ENCODE peak calls at places on chromosomes 13 and 19, in five cellular contexts. One of them, this sample, is unnamed.

GRCh38 chr13:48448963-48449614 is 36.2 kb upstream of the LPAR6 start:
- DNase-seq in CD8-positive, alpha-beta T cell: no peak
- DNase-seq in heart left ventricle: no peak
- DNase-seq in cardiac muscle cell: no peak
- DNase-seq in left lung: no peak
- DNase-seq in this sample: no peak

GRCh38 chr13:99314640-99315176 is 7.5 kb upstream of the GPR183 start:
- DNase-seq in CD8-positive, alpha-beta T cell: no peak
- DNase-seq in heart left ventricle: no peak
- DNase-seq in cardiac muscle cell: no peak
- DNase-seq in left lung: no peak
- DNase-seq in this sample: no peak

GRCh38 chr13:47117268-47117667 is 220.4 kb upstream of the HTR2A start:
- DNase-seq in CD8-positive, alpha-beta T cell: no peak
- DNase-seq in heart left ventricle: no peak
- DNase-seq in cardiac muscle cell: no peak
- DNase-seq in left lung: no peak
- DNase-seq in this sample: no peak

GRCh38 chr13:73596382-73596781 is 537.6 kb downstream of the KLF5 start:
- DNase-seq in CD8-positive, alpha-beta T cell: no peak
- DNase-seq in heart left ventricle: no peak
- DNase-seq in cardiac muscle cell: no peak
- DNase-seq in left lung: no peak
- DNase-seq in this sample: no peak

GRCh38 chr13:75485286-75486062 is 3.5 kb upstream of the TBC1D4 start:
- DNase-seq in CD8-positive, alpha-beta T cell: no peak
- DNase-seq in heart left ventricle: no peak
- DNase-seq in cardiac muscle cell: no peak
- DNase-seq in left lung: no peak
- DNase-seq in this sample: no peak

GRCh38 chr19:5804516-5805464 is at the start of gene NRTN:
- DNase-seq in CD8-positive, alpha-beta T cell: peak; percentile 66
- DNase-seq in heart left ventricle: no peak
- DNase-seq in cardiac muscle cell: peak; percentile 71
- DNase-seq in left lung: peak; percentile 78
- DNase-seq in this sample: no peak

GRCh38 chr13:34044660-34045080 is 226.7 kb downstream of the RFC3 start:
- DNase-seq in CD8-positive, alpha-beta T cell: no peak
- DNase-seq in heart left ventricle: no peak
- DNase-seq in cardiac muscle cell: no peak
- DNase-seq in left lung: no peak
- DNase-seq in this sample: no peak

GRCh38 chr19:49889687-49890348 is 6.9 kb downstream of the IL4I1 start:
- DNase-seq in CD8-positive, alpha-beta T cell: peak; percentile 83
- DNase-seq in heart left ventricle: peak; percentile 80
- DNase-seq in cardiac muscle cell: peak; percentile 77
- DNase-seq in left lung: peak; percentile 95
- DNase-seq in this sample: peak; percentile 76

GRCh38 chr13:83738407-83738806 is 143.9 kb downstream of the SLITRK1 start:
- DNase-seq in CD8-positive, alpha-beta T cell: no peak
- DNase-seq in heart left ventricle: no peak
- DNase-seq in cardiac muscle cell: no peak
- DNase-seq in left lung: no peak
- DNase-seq in this sample: no peak

GRCh38 chr13:46389985-46390384 is 2.9 kb upstream of the RUBCNL start:
- DNase-seq in CD8-positive, alpha-beta T cell: no peak
- DNase-seq in heart left ventricle: peak; percentile 41
- DNase-seq in cardiac muscle cell: no peak
- DNase-seq in left lung: no peak
- DNase-seq in this sample: no peak

GRCh38 chr19:48511321-48511731 is 309 bp downstream of the LMTK3 start:
- DNase-seq in CD8-positive, alpha-beta T cell: peak; percentile 64
- DNase-seq in heart left ventricle: no peak
- DNase-seq in cardiac muscle cell: no peak
- DNase-seq in left lung: no peak
- DNase-seq in this sample: no peak

GRCh38 chr13:65964672-65965071 is 1265.5 kb downstream of the PCDH9 start:
- DNase-seq in CD8-positive, alpha-beta T cell: no peak
- DNase-seq in heart left ventricle: no peak
- DNase-seq in cardiac muscle cell: no peak
- DNase-seq in left lung: no peak
- DNase-seq in this sample: no peak

GRCh38 chr13:36966404-36966803 is 32.7 kb downstream of the ALG5 start:
- DNase-seq in CD8-positive, alpha-beta T cell: no peak
- DNase-seq in heart left ventricle: no peak
- DNase-seq in cardiac muscle cell: no peak
- DNase-seq in left lung: no peak
- DNase-seq in this sample: no peak

GRCh38 chr13:29483211-29483610 is 112.3 kb downstream of the SLC7A1 start:
- DNase-seq in CD8-positive, alpha-beta T cell: no peak
- DNase-seq in heart left ventricle: peak; percentile 73
- DNase-seq in cardiac muscle cell: no peak
- DNase-seq in left lung: no peak
- DNase-seq in this sample: no peak

GRCh38 chr19:5038631-5039271 is 69.8 kb downstream of the KDM4B start:
- DNase-seq in CD8-positive, alpha-beta T cell: peak; percentile 52
- DNase-seq in heart left ventricle: no peak
- DNase-seq in cardiac muscle cell: no peak
- DNase-seq in left lung: no peak
- DNase-seq in this sample: no peak

GRCh38 chr13:102788683-102789082 is 10.1 kb downstream of the POGLUT2 start:
- DNase-seq in CD8-positive, alpha-beta T cell: no peak
- DNase-seq in heart left ventricle: no peak
- DNase-seq in cardiac muscle cell: no peak
- DNase-seq in left lung: no peak
- DNase-seq in this sample: no peak

GRCh38 chr13:72868229-72868628 is 86.3 kb downstream of the PIBF1 start:
- DNase-seq in CD8-positive, alpha-beta T cell: no peak
- DNase-seq in heart left ventricle: no peak
- DNase-seq in cardiac muscle cell: no peak
- DNase-seq in left lung: no peak
- DNase-seq in this sample: no peak

GRCh38 chr19:41352609-41353465 is 885 bp downstream of the TGFB1 start:
- DNase-seq in CD8-positive, alpha-beta T cell: peak; percentile 87
- DNase-seq in heart left ventricle: peak; percentile 75
- DNase-seq in cardiac muscle cell: peak; percentile 65
- DNase-seq in left lung: peak; percentile 94
- DNase-seq in this sample: peak; percentile 73

GRCh38 chr13:38417727-38418126 is 68.1 kb downstream of the UFM1 start:
- DNase-seq in CD8-positive, alpha-beta T cell: no peak
- DNase-seq in heart left ventricle: no peak
- DNase-seq in cardiac muscle cell: no peak
- DNase-seq in left lung: no peak
- DNase-seq in this sample: no peak

GRCh38 chr19:2774953-2775555 is 8.0 kb downstream of the SGTA start:
- DNase-seq in CD8-positive, alpha-beta T cell: no peak
- DNase-seq in heart left ventricle: no peak
- DNase-seq in cardiac muscle cell: no peak
- DNase-seq in left lung: no peak
- DNase-seq in this sample: peak; percentile 66

GRCh38 chr13:77975358-77976042 is 56.9 kb upstream of the EDNRB start:
- DNase-seq in CD8-positive, alpha-beta T cell: no peak
- DNase-seq in heart left ventricle: no peak
- DNase-seq in cardiac muscle cell: no peak
- DNase-seq in left lung: no peak
- DNase-seq in this sample: no peak

GRCh38 chr19:33689138-33689746 is 67.5 kb downstream of the CHST8 start:
- DNase-seq in CD8-positive, alpha-beta T cell: no peak
- DNase-seq in heart left ventricle: no peak
- DNase-seq in cardiac muscle cell: no peak
- DNase-seq in left lung: peak; percentile 41
- DNase-seq in this sample: no peak

GRCh38 chr13:27954406-27954851 is 14.7 kb downstream of the CDX2 start:
- DNase-seq in CD8-positive, alpha-beta T cell: no peak
- DNase-seq in heart left ventricle: no peak
- DNase-seq in cardiac muscle cell: no peak
- DNase-seq in left lung: peak; percentile 80
- DNase-seq in this sample: no peak

GRCh38 chr13:72166102-72166660 is 299.2 kb upstream of the DACH1 start:
- DNase-seq in CD8-positive, alpha-beta T cell: no peak
- DNase-seq in heart left ventricle: no peak
- DNase-seq in cardiac muscle cell: no peak
- DNase-seq in left lung: no peak
- DNase-seq in this sample: no peak

GRCh38 chr13:28705734-28706133 is 13.0 kb downstream of the SLC46A3 start:
- DNase-seq in CD8-positive, alpha-beta T cell: no peak
- DNase-seq in heart left ventricle: no peak
- DNase-seq in cardiac muscle cell: no peak
- DNase-seq in left lung: no peak
- DNase-seq in this sample: no peak

GRCh38 chr13:108200781-108201398 is 14.4 kb downstream of the LIG4 start:
- DNase-seq in CD8-positive, alpha-beta T cell: no peak
- DNase-seq in heart left ventricle: no peak
- DNase-seq in cardiac muscle cell: no peak
- DNase-seq in left lung: no peak
- DNase-seq in this sample: no peak

GRCh38 chr13:19157461-19157860 is 24.2 kb downstream of the TUBA3C start:
- DNase-seq in CD8-positive, alpha-beta T cell: no peak
- DNase-seq in heart left ventricle: no peak
- DNase-seq in cardiac muscle cell: no peak
- DNase-seq in left lung: no peak
- DNase-seq in this sample: no peak

GRCh38 chr13:46753917-46754316 is 43.0 kb downstream of the ESD start:
- DNase-seq in CD8-positive, alpha-beta T cell: no peak
- DNase-seq in heart left ventricle: no peak
- DNase-seq in cardiac muscle cell: no peak
- DNase-seq in left lung: no peak
- DNase-seq in this sample: no peak

GRCh38 chr13:103386341-103386740 is 320.1 kb upstream of the SLC10A2 start:
- DNase-seq in CD8-positive, alpha-beta T cell: no peak
- DNase-seq in heart left ventricle: peak; percentile 29
- DNase-seq in cardiac muscle cell: peak; percentile 72
- DNase-seq in left lung: no peak
- DNase-seq in this sample: no peak

GRCh38 chr13:33207616-33207964 is 78.0 kb downstream of the STARD13 start:
- DNase-seq in CD8-positive, alpha-beta T cell: no peak
- DNase-seq in heart left ventricle: no peak
- DNase-seq in cardiac muscle cell: no peak
- DNase-seq in left lung: no peak
- DNase-seq in this sample: no peak

GRCh38 chr13:104461049-104461448 is 1394.8 kb upstream of the SLC10A2 start:
- DNase-seq in CD8-positive, alpha-beta T cell: no peak
- DNase-seq in heart left ventricle: no peak
- DNase-seq in cardiac muscle cell: no peak
- DNase-seq in left lung: no peak
- DNase-seq in this sample: no peak

GRCh38 chr19:13277104-13277809 is 127.0 kb downstream of the IER2 start:
- DNase-seq in CD8-positive, alpha-beta T cell: peak; percentile 78
- DNase-seq in heart left ventricle: peak; percentile 49
- DNase-seq in cardiac muscle cell: peak; percentile 73
- DNase-seq in left lung: no peak
- DNase-seq in this sample: no peak

GRCh38 chr19:31085125-31085524 is 264.1 kb downstream of the TSHZ3 start:
- DNase-seq in CD8-positive, alpha-beta T cell: no peak
- DNase-seq in heart left ventricle: no peak
- DNase-seq in cardiac muscle cell: no peak
- DNase-seq in left lung: no peak
- DNase-seq in this sample: no peak

GRCh38 chr19:29086646-29087045 is 126.3 kb downstream of the UQCRFS1 start:
- DNase-seq in CD8-positive, alpha-beta T cell: no peak
- DNase-seq in heart left ventricle: no peak
- DNase-seq in cardiac muscle cell: no peak
- DNase-seq in left lung: no peak
- DNase-seq in this sample: no peak
- H3K27me3 ChIP-seq in CD8-positive, alpha-beta T cell: no peaks in the 10 kb centered on the region
- H3K27me3 ChIP-seq in heart left ventricle: no peaks in the 10 kb centered on the region
- H3K27me3 ChIP-seq in cardiac muscle cell: no peaks in the 10 kb centered on the region
- H3K27me3 ChIP-seq in left lung: no peaks in the 10 kb centered on the region
- H3K27me3 ChIP-seq in this sample: no peaks in the 10 kb centered on the region

GRCh38 chr19:18231775-18232174 is 5.5 kb upstream of the PDE4C start:
- DNase-seq in CD8-positive, alpha-beta T cell: no peak
- DNase-seq in heart left ventricle: no peak
- DNase-seq in cardiac muscle cell: no peak
- DNase-seq in left lung: no peak
- DNase-seq in this sample: no peak

GRCh38 chr19:18234194-18234593 is 8.0 kb upstream of the PDE4C start:
- DNase-seq in CD8-positive, alpha-beta T cell: no peak
- DNase-seq in heart left ventricle: no peak
- DNase-seq in cardiac muscle cell: no peak
- DNase-seq in left lung: no peak
- DNase-seq in this sample: no peak

GRCh38 chr19:18233224-18233825 is 7.1 kb upstream of the PDE4C start:
- DNase-seq in CD8-positive, alpha-beta T cell: peak; percentile 55
- DNase-seq in heart left ventricle: peak; percentile 47
- DNase-seq in cardiac muscle cell: peak; percentile 89
- DNase-seq in left lung: peak; percentile 86
- DNase-seq in this sample: no peak

GRCh38 chr19:18230941-18231734 is 4.9 kb upstream of the PDE4C start:
- DNase-seq in CD8-positive, alpha-beta T cell: no peak
- DNase-seq in heart left ventricle: no peak
- DNase-seq in cardiac muscle cell: no peak
- DNase-seq in left lung: no peak
- DNase-seq in this sample: no peak

DNA sequence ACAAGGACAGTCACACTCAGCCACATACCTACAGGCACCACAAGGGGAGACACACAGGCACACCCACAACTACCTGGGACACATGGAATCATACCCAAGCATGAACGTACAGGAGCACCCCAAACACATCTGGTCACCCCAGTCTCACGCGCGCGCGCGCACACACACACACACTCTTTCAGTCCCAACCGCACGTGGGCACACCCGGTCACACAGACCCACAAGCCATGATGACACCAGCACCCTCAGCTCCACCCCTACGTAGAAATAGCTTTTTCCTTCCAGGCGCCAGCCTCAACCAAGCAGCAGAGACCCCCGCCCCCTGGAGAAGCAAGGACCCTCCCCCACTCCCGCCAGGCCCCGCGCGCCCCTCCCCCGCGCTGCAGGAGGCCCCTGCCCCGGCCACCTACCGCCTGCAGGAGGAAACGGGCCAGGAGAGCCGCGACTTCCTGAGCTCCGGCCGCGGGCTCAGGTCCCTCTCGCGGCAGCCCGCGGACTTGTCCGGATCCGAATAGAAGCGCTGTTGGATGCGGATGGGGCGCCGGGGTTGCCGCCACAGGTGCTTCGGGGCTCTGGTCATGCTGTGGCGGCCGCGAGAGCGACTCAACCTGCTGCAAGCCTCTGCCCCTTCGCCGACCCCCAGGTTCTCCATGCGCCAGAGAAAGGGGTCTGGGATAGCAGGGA is 6.4 kb upstream of the PDE4C start:
- DNase-seq in CD8-positive, alpha-beta T cell: no peak
- DNase-seq in heart left ventricle: no peak
- DNase-seq in cardiac muscle cell: peak; percentile 73
- DNase-seq in left lung: no peak
- DNase-seq in this sample: no peak
- H3K36me3 ChIP-seq in CD8-positive, alpha-beta T cell: no peaks in the 10 kb centered on the region
- H3K36me3 ChIP-seq in heart left ventricle: no peaks in the 10 kb centered on the region
- H3K36me3 ChIP-seq in cardiac muscle cell: no peaks in the 10 kb centered on the region
- H3K36me3 ChIP-seq in left lung: no peaks in the 10 kb centered on the region
- H3K36me3 ChIP-seq in this sample: no peaks in the 10 kb centered on the region

GRCh38 chr19:55352746-55353145 is 1.8 kb downstream of the COX6B2 start:
- DNase-seq in CD8-positive, alpha-beta T cell: no peak
- DNase-seq in heart left ventricle: no peak
- DNase-seq in cardiac muscle cell: no peak
- DNase-seq in left lung: no peak
- DNase-seq in this sample: no peak
- H3K27me3 ChIP-seq in CD8-positive, alpha-beta T cell: peaks cover 26% of the 10 kb centered on the region
- H3K27me3 ChIP-seq in heart left ventricle: peaks cover 10% of the 10 kb centered on the region
- H3K27me3 ChIP-seq in cardiac muscle cell: peaks cover 62% of the 10 kb centered on the region
- H3K27me3 ChIP-seq in left lung: peaks cover 27% of the 10 kb centered on the region
- H3K27me3 ChIP-seq in this sample: peaks cover 21% of the 10 kb centered on the region

GRCh38 chr13:100662470-100663211 is 12.0 kb downstream of the TMTC4 start:
- DNase-seq in CD8-positive, alpha-beta T cell: peak; percentile 44
- DNase-seq in heart left ventricle: no peak
- DNase-seq in cardiac muscle cell: no peak
- DNase-seq in left lung: no peak
- DNase-seq in this sample: no peak
- H3K36me3 ChIP-seq in CD8-positive, alpha-beta T cell: peaks cover 12% of the 10 kb centered on the region
- H3K36me3 ChIP-seq in heart left ventricle: peaks cover 70% of the 10 kb centered on the region
- H3K36me3 ChIP-seq in cardiac muscle cell: peaks cover 20% of the 10 kb centered on the region
- H3K36me3 ChIP-seq in left lung: no peaks in the 10 kb centered on the region
- H3K36me3 ChIP-seq in this sample: peaks cover 6% of the 10 kb centered on the region

This sample was measured in right atrium auricular region.